ENCODE peak calls at places on chromosome 4, in ten cellular contexts. X is heart right ventricle, T is epithelial cell of esophagus, M is left lung, U is fibroblast of mammary gland, S is BJ, I is lung, N is AG09309, R is endothelial cell, J is suprapubic skin. E is an unnamed sample.

GRCh38 chr4:8710946-8711345 is 118.4 kb downstream of the CPZ start:
- DNase-seq in X (no peak), T (no peak), M (no peak), U (no peak), S (no peak), I (no peak), N (no peak), R (no peak), J (no peak), E (no peak)

GRCh38 chr4:119207051-119207450 is 5.5 kb upstream of the USP53 start:
- DNase-seq in X (no peak), T (no peak), M (no peak), U (peak), S (no peak), I (no peak), N (peak), R (no peak), J (no peak), E (no peak)

GRCh38 chr4:89598602-89599001 is 238.4 kb downstream of the SNCA start:
- DNase-seq in X (no peak), T (peak), M (no peak), U (peak), S (no peak), I (no peak), N (no peak), R (no peak), J (no peak), E (no peak)

GRCh38 chr4:8192748-8193738 is 6.0 kb upstream of the SH3TC1 start:
- DNase-seq in X (no peak), T (peak), M (peak), U (peak), S (no peak), I (peak), N (no peak), R (no peak), J (no peak), E (peak)

GRCh38 chr4:102439835-102440234 is 61.3 kb upstream of the NFKB1 start:
- DNase-seq in X (no peak), T (peak), M (no peak), U (peak), S (peak), I (no peak), N (peak), R (no peak), J (no peak), E (no peak)

GRCh38 chr4:103012085-103012484 is 7.4 kb downstream of the SLC9B1 start:
- DNase-seq in X (no peak), T (peak), M (no peak), U (peak), S (peak), I (no peak), N (peak), R (no peak), J (no peak), E (peak)

GRCh38 chr4:87819281-87819919 is 13.4 kb upstream of the MEPE start:
- DNase-seq in X (no peak), T (peak), M (no peak), U (peak), S (no peak), I (no peak), N (peak), R (no peak), J (no peak), E (no peak)

GRCh38 chr4:101763576-101763975 is 27.0 kb upstream of the BANK1 start:
- DNase-seq in X (no peak), T (no peak), M (no peak), U (no peak), S (no peak), I (no peak), N (no peak), R (no peak), J (no peak), E (no peak)

GRCh38 chr4:129218355-129218754 is 122.4 kb downstream of the C4orf33 start:
- DNase-seq in X (no peak), T (peak), M (no peak), U (peak), S (no peak), I (no peak), N (no peak), R (no peak), J (no peak), E (no peak)

GRCh38 chr4:83910693-83911092 is 374.8 kb downstream of the GPAT3 start:
- DNase-seq in X (no peak), T (no peak), M (no peak), U (no peak), S (no peak), I (no peak), N (no peak), R (no peak), J (no peak), E (no peak)

GRCh38 chr4:3845744-3846429 is 79.7 kb downstream of the ADRA2C start:
- DNase-seq in X (no peak), T (no peak), M (peak), U (no peak), S (no peak), I (no peak), N (no peak), R (no peak), J (no peak), E (no peak)
- TF ChIP-seq CTCF in X (no peak), T (no peak), M (no peak), U (no peak), S (no peak), I (no peak), N (no peak), R (no peak), J (no peak), E (no peak)

DNA sequence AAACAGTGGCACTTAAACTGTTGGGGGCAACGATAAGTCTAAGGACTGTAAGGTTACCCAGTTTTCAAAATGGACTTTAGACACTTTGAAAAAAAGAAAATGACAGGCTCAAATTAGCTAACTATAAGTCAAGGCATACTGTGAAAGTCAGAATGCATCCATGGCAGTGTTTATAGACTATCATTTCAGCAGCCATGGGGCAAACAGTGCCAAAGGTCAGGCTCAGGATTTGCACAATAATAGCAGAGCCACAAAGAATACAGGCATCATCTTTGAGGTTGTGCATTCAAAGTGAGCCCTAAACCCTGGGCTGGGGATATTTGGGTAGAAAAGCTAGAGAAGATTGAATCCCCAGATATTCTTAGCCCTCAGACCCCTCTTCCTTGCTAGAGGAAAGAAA is 104.5 kb downstream of the CXCL13 start:
- DNase-seq in X (no peak), T (no peak), M (no peak), U (no peak), S (no peak), I (no peak), N (no peak), R (no peak), J (no peak), E (no peak)
- TF ChIP-seq CTCF in X (no peak), T (no peak), M (no peak), U (no peak), S (no peak), I (no peak), N (no peak), R (no peak), J (no peak), E (no peak)

DNA sequence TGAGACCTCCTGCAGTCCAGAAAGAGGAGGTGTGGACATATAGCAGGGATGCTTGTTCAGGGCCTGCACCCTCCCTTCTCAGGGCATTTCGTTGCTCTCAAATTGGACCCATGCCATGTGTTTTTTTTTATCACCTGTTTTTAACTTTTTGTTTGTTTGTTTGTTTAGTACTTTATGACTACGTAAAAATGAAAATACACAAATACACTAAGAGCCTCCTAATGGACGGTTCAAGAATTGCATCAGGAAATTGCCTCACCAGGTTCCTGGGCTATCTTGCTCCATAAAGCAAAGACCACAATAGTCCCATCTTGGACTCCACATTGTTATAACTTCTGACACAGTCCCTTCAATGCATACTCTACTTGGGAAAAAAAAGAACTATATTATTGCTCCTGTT is 1685.9 kb upstream of the TENM3 start:
- DNase-seq in X (no peak), T (peak), M (no peak), U (no peak), S (no peak), I (no peak), N (no peak), R (no peak), J (no peak), E (no peak)
- TF ChIP-seq CTCF in X (no peak), T (peak), M (no peak), U (no peak), S (no peak), I (no peak), N (no peak), R (peak), J (no peak), E (no peak)

DNA sequence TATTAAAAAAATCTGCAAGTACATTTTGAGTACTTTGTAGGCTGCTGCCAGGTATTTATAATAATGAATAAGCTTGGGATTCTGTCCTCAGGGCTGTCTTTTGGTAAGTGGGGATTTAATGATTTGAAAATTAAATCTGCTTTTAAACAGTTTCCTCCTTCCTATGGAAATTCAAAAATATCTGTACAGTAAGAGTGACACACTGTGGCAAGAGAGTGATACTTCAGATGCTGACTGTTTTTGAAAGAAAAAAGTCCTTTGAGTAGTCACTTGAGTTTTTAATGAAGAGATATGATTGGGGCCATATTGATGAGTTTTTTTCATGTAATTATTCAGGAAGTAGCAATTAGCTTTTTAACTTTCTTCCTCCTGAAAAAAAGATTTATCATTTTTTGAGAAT is 49.2 kb downstream of the SMARCAD1 start:
- DNase-seq in X (no peak), T (no peak), M (no peak), U (peak), S (no peak), I (no peak), N (no peak), R (no peak), J (no peak), E (no peak)
- TF ChIP-seq CTCF in X (no peak), T (peak), M (no peak), U (peak), S (peak), I (no peak), N (no peak), R (no peak), J (no peak), E (no peak)

GRCh38 chr4:149896428-149896827 is 80.8 kb upstream of the IQCM start:
- DNase-seq in X (no peak), T (peak), M (no peak), U (peak), S (no peak), I (no peak), N (peak), R (peak), J (no peak), E (no peak)
- TF ChIP-seq CTCF in X (no peak), T (peak), M (no peak), U (peak), S (peak), I (no peak), N (peak), R (no peak), J (no peak), E (no peak)

GRCh38 chr4:85595098-85595775 is 120.3 kb downstream of the ARHGAP24 start:
- DNase-seq in X (no peak), T (no peak), M (no peak), U (no peak), S (no peak), I (no peak), N (no peak), R (no peak), J (no peak), E (no peak)

GRCh38 chr4:85600501-85600900 is 125.6 kb downstream of the ARHGAP24 start:
- DNase-seq in X (no peak), T (no peak), M (no peak), U (no peak), S (no peak), I (no peak), N (no peak), R (no peak), J (no peak), E (no peak)

GRCh38 chr4:85591361-85592098 is 116.6 kb downstream of the ARHGAP24 start:
- DNase-seq in X (no peak), T (peak), M (no peak), U (peak), S (peak), I (no peak), N (no peak), R (no peak), J (no peak), E (no peak)

GRCh38 chr4:85598936-85599335 is 124.0 kb downstream of the ARHGAP24 start:
- DNase-seq in X (no peak), T (no peak), M (no peak), U (no peak), S (no peak), I (no peak), N (no peak), R (no peak), J (no peak), E (no peak)

DNA sequence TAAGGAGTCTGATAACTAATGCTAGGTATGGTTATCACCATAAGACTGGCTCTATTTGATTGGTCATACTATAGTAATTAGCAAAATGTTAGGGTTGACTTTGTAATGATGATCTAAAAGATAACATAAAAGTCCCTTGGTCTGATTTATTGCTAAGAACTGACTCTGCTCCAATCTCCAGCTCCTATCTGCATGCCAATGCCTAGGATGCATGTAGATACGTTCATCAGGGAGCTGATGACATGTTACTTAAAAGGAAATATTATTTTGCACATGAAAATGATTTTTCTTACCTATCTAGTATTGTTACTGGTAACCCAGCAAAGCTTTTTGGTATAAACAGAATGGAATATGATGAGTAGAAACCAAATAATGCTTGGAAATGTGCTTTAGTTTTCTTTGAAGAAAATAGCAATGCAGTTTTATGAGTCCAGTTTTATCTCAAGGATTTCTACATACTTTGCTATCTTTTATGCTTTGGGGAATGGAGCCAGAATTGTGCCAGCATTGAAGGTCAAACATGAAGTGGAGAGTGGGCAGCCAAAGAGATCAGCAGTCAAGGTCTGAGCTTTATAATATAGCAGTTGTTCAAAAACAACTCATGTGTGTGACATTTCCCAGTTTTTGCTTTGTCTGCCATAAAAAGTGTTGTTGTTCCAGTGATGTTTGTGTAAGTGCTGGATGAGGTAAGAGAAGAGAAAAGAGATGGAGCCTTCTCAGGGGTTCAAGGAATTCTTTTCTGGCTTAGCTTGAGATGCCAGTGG is 121.0 kb downstream of the ARHGAP24 start:
- DNase-seq in X (no peak), T (no peak), M (no peak), U (no peak), S (no peak), I (no peak), N (no peak), R (no peak), J (no peak), E (no peak)
- TF ChIP-seq CTCF in X (no peak), T (no peak), M (no peak), U (no peak), S (no peak), I (no peak), N (no peak), R (no peak), J (no peak), E (no peak)